ENCODE peak calls at places on chromosomes 4 and X, in six cellular contexts. One of them, this sample, is unnamed.

GRCh38 chr4:102809691-102810090 is 17.7 kb downstream of the UBE2D3 start:
- DNase-seq in A549: no peak
- DNase-seq in fibroblast of lung: peak; percentile 44
- DNase-seq in CD4-positive, alpha-beta T cell: no peak
- DNase-seq in tibial artery: no peak
- DNase-seq in cardiac muscle cell: no peak
- DNase-seq in this sample: no peak

GRCh38 chrX:71440401-71440800 is 74.2 kb downstream of the TAF1 start:
- DNase-seq in A549: no peak
- DNase-seq in fibroblast of lung: no peak
- DNase-seq in CD4-positive, alpha-beta T cell: no peak
- DNase-seq in tibial artery: no peak
- DNase-seq in cardiac muscle cell: no peak
- DNase-seq in this sample: no peak

GRCh38 chr4:105895609-105896460 is 564 bp downstream of the NPNT start:
- DNase-seq in A549: no peak
- DNase-seq in fibroblast of lung: peak; percentile 2
- DNase-seq in CD4-positive, alpha-beta T cell: no peak
- DNase-seq in tibial artery: peak; percentile 24
- DNase-seq in cardiac muscle cell: peak; percentile 3
- DNase-seq in this sample: peak; percentile 60

GRCh38 chr4:97952763-97953162 is 190.5 kb downstream of the STPG2 start:
- DNase-seq in A549: no peak
- DNase-seq in fibroblast of lung: no peak
- DNase-seq in CD4-positive, alpha-beta T cell: no peak
- DNase-seq in tibial artery: no peak
- DNase-seq in cardiac muscle cell: no peak
- DNase-seq in this sample: no peak

GRCh38 chr4:73244941-73245601 is 13.5 kb downstream of the ANKRD17 start:
- DNase-seq in A549: no peak
- DNase-seq in fibroblast of lung: no peak
- DNase-seq in CD4-positive, alpha-beta T cell: no peak
- DNase-seq in tibial artery: no peak
- DNase-seq in cardiac muscle cell: no peak
- DNase-seq in this sample: no peak

GRCh38 chrX:118724775-118725174 is 2.6 kb upstream of the IL13RA1 start:
- DNase-seq in A549: peak; percentile 45
- DNase-seq in fibroblast of lung: peak; percentile 42
- DNase-seq in CD4-positive, alpha-beta T cell: no peak
- DNase-seq in tibial artery: no peak
- DNase-seq in cardiac muscle cell: peak; percentile 55
- DNase-seq in this sample: no peak

GRCh38 chr4:153494562-153494961 is 28.4 kb downstream of the TMEM131L start:
- DNase-seq in A549: no peak
- DNase-seq in fibroblast of lung: no peak
- DNase-seq in CD4-positive, alpha-beta T cell: no peak
- DNase-seq in tibial artery: no peak
- DNase-seq in cardiac muscle cell: no peak
- DNase-seq in this sample: no peak

GRCh38 chrX:7054219-7055206 is 93.0 kb upstream of the STS start:
- DNase-seq in A549: no peak
- DNase-seq in fibroblast of lung: no peak
- DNase-seq in CD4-positive, alpha-beta T cell: no peak
- DNase-seq in tibial artery: no peak
- DNase-seq in cardiac muscle cell: no peak
- DNase-seq in this sample: no peak

GRCh38 chr4:8729408-8730149 is 137.0 kb downstream of the CPZ start:
- DNase-seq in A549: no peak
- DNase-seq in fibroblast of lung: no peak
- DNase-seq in CD4-positive, alpha-beta T cell: peak; percentile 29
- DNase-seq in tibial artery: no peak
- DNase-seq in cardiac muscle cell: no peak
- DNase-seq in this sample: no peak

GRCh38 chrX:78024349-78025108 is 55.1 kb upstream of the PGAM4 start:
- DNase-seq in A549: peak; percentile 33
- DNase-seq in fibroblast of lung: peak; percentile 14
- DNase-seq in CD4-positive, alpha-beta T cell: no peak
- DNase-seq in tibial artery: peak; percentile 20
- DNase-seq in cardiac muscle cell: peak; percentile 19
- DNase-seq in this sample: no peak

GRCh38 chr4:121053601-121054143 is 18.7 kb downstream of the NDNF start:
- DNase-seq in A549: no peak
- DNase-seq in fibroblast of lung: peak; percentile 64
- DNase-seq in CD4-positive, alpha-beta T cell: no peak
- DNase-seq in tibial artery: no peak
- DNase-seq in cardiac muscle cell: no peak
- DNase-seq in this sample: peak; percentile 40

GRCh38 chr4:74624351-74625151 is 169.8 kb downstream of the BTC start:
- DNase-seq in A549: peak; percentile 84
- DNase-seq in fibroblast of lung: peak; percentile 95
- DNase-seq in CD4-positive, alpha-beta T cell: no peak
- DNase-seq in tibial artery: no peak
- DNase-seq in cardiac muscle cell: peak; percentile 95
- DNase-seq in this sample: no peak

GRCh38 chr4:89196056-89196674 is 84.8 kb downstream of the TIGD2 start:
- DNase-seq in A549: peak; percentile 70
- DNase-seq in fibroblast of lung: no peak
- DNase-seq in CD4-positive, alpha-beta T cell: no peak
- DNase-seq in tibial artery: no peak
- DNase-seq in cardiac muscle cell: peak; percentile 38
- DNase-seq in this sample: no peak

GRCh38 chr4:41693629-41694028 is 54.9 kb downstream of the PHOX2B start:
- DNase-seq in A549: peak; percentile 45
- DNase-seq in fibroblast of lung: peak; percentile 17
- DNase-seq in CD4-positive, alpha-beta T cell: no peak
- DNase-seq in tibial artery: no peak
- DNase-seq in cardiac muscle cell: peak; percentile 51
- DNase-seq in this sample: no peak

GRCh38 chr4:135927651-135928050 is 1604.6 kb downstream of the PCDH18 start:
- DNase-seq in A549: peak; percentile 1
- DNase-seq in fibroblast of lung: peak; percentile 1
- DNase-seq in CD4-positive, alpha-beta T cell: no peak
- DNase-seq in tibial artery: no peak
- DNase-seq in cardiac muscle cell: no peak
- DNase-seq in this sample: no peak

GRCh38 chrX:13473666-13474516 is 95.5 kb upstream of the EGFL6 start:
- DNase-seq in A549: no peak
- DNase-seq in fibroblast of lung: peak; percentile 34
- DNase-seq in CD4-positive, alpha-beta T cell: peak; percentile 32
- DNase-seq in tibial artery: no peak
- DNase-seq in cardiac muscle cell: peak; percentile 45
- DNase-seq in this sample: no peak

GRCh38 chrX:18674417-18674787 is 2.5 kb upstream of the RS1 start:
- DNase-seq in A549: no peak
- DNase-seq in fibroblast of lung: no peak
- DNase-seq in CD4-positive, alpha-beta T cell: peak; percentile 37
- DNase-seq in tibial artery: peak; percentile 24
- DNase-seq in cardiac muscle cell: no peak
- DNase-seq in this sample: peak; percentile 32

GRCh38 chrX:130012683-130013082 is 30.2 kb downstream of the BCORL1 start:
- DNase-seq in A549: no peak
- DNase-seq in fibroblast of lung: no peak
- DNase-seq in CD4-positive, alpha-beta T cell: no peak
- DNase-seq in tibial artery: no peak
- DNase-seq in cardiac muscle cell: no peak
- DNase-seq in this sample: no peak

GRCh38 chrX:103536071-103536470 is 16.8 kb upstream of the RAB40A start:
- DNase-seq in A549: no peak
- DNase-seq in fibroblast of lung: peak; percentile 16
- DNase-seq in CD4-positive, alpha-beta T cell: no peak
- DNase-seq in tibial artery: no peak
- DNase-seq in cardiac muscle cell: peak; percentile 84
- DNase-seq in this sample: no peak

GRCh38 chr4:104210420-104210819 is 284.3 kb downstream of the CXXC4 start:
- DNase-seq in A549: no peak
- DNase-seq in fibroblast of lung: no peak
- DNase-seq in CD4-positive, alpha-beta T cell: no peak
- DNase-seq in tibial artery: no peak
- DNase-seq in cardiac muscle cell: no peak
- DNase-seq in this sample: no peak

GRCh38 chr4:147570616-147571015 is 46.6 kb upstream of the TMEM184C start:
- DNase-seq in A549: no peak
- DNase-seq in fibroblast of lung: peak; percentile 39
- DNase-seq in CD4-positive, alpha-beta T cell: no peak
- DNase-seq in tibial artery: no peak
- DNase-seq in cardiac muscle cell: peak; percentile 46
- DNase-seq in this sample: no peak
- TF ChIP-seq CTCF in A549: no peak
- TF ChIP-seq CTCF in fibroblast of lung: peak; percentile 33
- TF ChIP-seq CTCF in CD4-positive, alpha-beta T cell: no peak
- TF ChIP-seq CTCF in tibial artery: peak; percentile 19
- TF ChIP-seq CTCF in cardiac muscle cell: peak; percentile 12
- TF ChIP-seq CTCF in this sample: no peak

DNA sequence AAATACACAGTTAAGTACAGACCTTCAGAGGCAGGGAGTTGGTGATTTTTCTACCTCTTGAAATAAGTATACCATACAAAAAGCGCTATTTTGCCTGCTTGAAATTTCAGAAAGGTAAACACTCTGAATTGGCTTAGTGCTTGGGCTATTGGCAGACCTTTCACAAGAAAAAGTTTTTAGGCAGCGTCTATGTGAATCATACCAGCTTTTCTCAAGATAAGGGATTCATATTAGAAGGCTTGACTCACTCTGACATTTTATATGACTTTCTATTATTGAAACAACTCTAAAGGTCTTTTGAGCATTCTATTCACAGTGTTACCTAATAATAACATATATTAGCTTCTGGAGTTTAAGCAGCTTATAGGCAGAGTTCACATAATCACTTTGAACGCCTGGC is 286.4 kb upstream of the FAT1 start:
- DNase-seq in A549: no peak
- DNase-seq in fibroblast of lung: peak; percentile 43
- DNase-seq in CD4-positive, alpha-beta T cell: no peak
- DNase-seq in tibial artery: no peak
- DNase-seq in cardiac muscle cell: peak; percentile 17
- DNase-seq in this sample: no peak
- H3K9me3 ChIP-seq in A549: no peaks in the 10 kb centered on the region
- H3K9me3 ChIP-seq in fibroblast of lung: no peaks in the 10 kb centered on the region
- H3K9me3 ChIP-seq in CD4-positive, alpha-beta T cell: no peaks in the 10 kb centered on the region
- H3K9me3 ChIP-seq in tibial artery: no peaks in the 10 kb centered on the region
- H3K9me3 ChIP-seq in cardiac muscle cell: no peaks in the 10 kb centered on the region
- H3K9me3 ChIP-seq in this sample: no peaks in the 10 kb centered on the region

GRCh38 chrX:43953218-43953617 is 20.0 kb downstream of the NDP start:
- DNase-seq in A549: no peak
- DNase-seq in fibroblast of lung: peak; percentile 85
- DNase-seq in CD4-positive, alpha-beta T cell: no peak
- DNase-seq in tibial artery: no peak
- DNase-seq in cardiac muscle cell: no peak
- DNase-seq in this sample: no peak

GRCh38 chrX:43949669-43950068 is 23.5 kb downstream of the NDP start:
- DNase-seq in A549: peak; percentile 48
- DNase-seq in fibroblast of lung: no peak
- DNase-seq in CD4-positive, alpha-beta T cell: peak; percentile 35
- DNase-seq in tibial artery: no peak
- DNase-seq in cardiac muscle cell: no peak
- DNase-seq in this sample: peak; percentile 50
- TF ChIP-seq CTCF in A549: peak; percentile 44
- TF ChIP-seq CTCF in fibroblast of lung: peak; percentile 37
- TF ChIP-seq CTCF in CD4-positive, alpha-beta T cell: peak; percentile 31
- TF ChIP-seq CTCF in tibial artery: peak; percentile 39
- TF ChIP-seq CTCF in cardiac muscle cell: peak; percentile 32
- TF ChIP-seq CTCF in this sample: peak; percentile 29

GRCh38 chr4:151097759-151098158 is 1.7 kb upstream of the RPS3A start:
- DNase-seq in A549: no peak
- DNase-seq in fibroblast of lung: no peak
- DNase-seq in CD4-positive, alpha-beta T cell: no peak
- DNase-seq in tibial artery: no peak
- DNase-seq in cardiac muscle cell: no peak
- DNase-seq in this sample: no peak
- H3K9me3 ChIP-seq in A549: no peaks in the 10 kb centered on the region
- H3K9me3 ChIP-seq in fibroblast of lung: no peaks in the 10 kb centered on the region
- H3K9me3 ChIP-seq in CD4-positive, alpha-beta T cell: no peaks in the 10 kb centered on the region
- H3K9me3 ChIP-seq in tibial artery: no peaks in the 10 kb centered on the region
- H3K9me3 ChIP-seq in cardiac muscle cell: no peaks in the 10 kb centered on the region
- H3K9me3 ChIP-seq in this sample: no peaks in the 10 kb centered on the region

GRCh38 chrX:10633722-10634121 is 13.3 kb upstream of the MID1 start:
- DNase-seq in A549: peak; percentile 90
- DNase-seq in fibroblast of lung: peak; percentile 94
- DNase-seq in CD4-positive, alpha-beta T cell: no peak
- DNase-seq in tibial artery: peak; percentile 69
- DNase-seq in cardiac muscle cell: peak; percentile 78
- DNase-seq in this sample: no peak

GRCh38 chrX:10631416-10632145 is 11.2 kb upstream of the MID1 start:
- DNase-seq in A549: no peak
- DNase-seq in fibroblast of lung: no peak
- DNase-seq in CD4-positive, alpha-beta T cell: no peak
- DNase-seq in tibial artery: no peak
- DNase-seq in cardiac muscle cell: no peak
- DNase-seq in this sample: no peak

GRCh38 chrX:10636851-10637250 is 16.5 kb upstream of the MID1 start:
- DNase-seq in A549: no peak
- DNase-seq in fibroblast of lung: no peak
- DNase-seq in CD4-positive, alpha-beta T cell: no peak
- DNase-seq in tibial artery: no peak
- DNase-seq in cardiac muscle cell: no peak
- DNase-seq in this sample: no peak

GRCh38 chrX:10634681-10635161 is 14.3 kb upstream of the MID1 start:
- DNase-seq in A549: peak; percentile 85
- DNase-seq in fibroblast of lung: peak; percentile 95
- DNase-seq in CD4-positive, alpha-beta T cell: no peak
- DNase-seq in tibial artery: no peak
- DNase-seq in cardiac muscle cell: peak; percentile 59
- DNase-seq in this sample: no peak

GRCh38 chrX:10636337-10636736 is 16.0 kb upstream of the MID1 start:
- DNase-seq in A549: peak; percentile 81
- DNase-seq in fibroblast of lung: peak; percentile 55
- DNase-seq in CD4-positive, alpha-beta T cell: no peak
- DNase-seq in tibial artery: peak; percentile 23
- DNase-seq in cardiac muscle cell: peak; percentile 78
- DNase-seq in this sample: no peak
- TF ChIP-seq CTCF in A549: peak; percentile 90
- TF ChIP-seq CTCF in fibroblast of lung: peak; percentile 72
- TF ChIP-seq CTCF in CD4-positive, alpha-beta T cell: no peak
- TF ChIP-seq CTCF in tibial artery: peak; percentile 42
- TF ChIP-seq CTCF in cardiac muscle cell: peak; percentile 72
- TF ChIP-seq CTCF in this sample: peak; percentile 23

DNA sequence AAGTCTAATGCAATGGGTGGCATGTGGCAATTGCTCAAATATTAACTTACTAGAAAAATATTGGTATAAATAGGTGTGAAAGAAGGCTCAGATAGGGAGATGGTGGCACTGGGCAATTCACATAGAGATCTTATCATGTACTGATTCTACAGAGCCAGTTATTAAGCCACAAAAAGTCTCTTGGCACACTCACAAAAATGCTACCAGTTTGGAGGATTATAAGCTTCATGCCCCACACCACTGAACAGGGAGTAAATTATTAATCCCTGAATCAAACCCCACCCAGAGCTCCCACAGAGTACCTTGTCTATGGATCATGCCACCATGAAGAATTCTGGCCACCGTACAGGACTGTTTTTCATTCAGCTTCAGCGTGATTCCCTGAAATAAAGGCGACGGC is 13.8 kb downstream of the MPP1 start:
- DNase-seq in A549: no peak
- DNase-seq in fibroblast of lung: no peak
- DNase-seq in CD4-positive, alpha-beta T cell: no peak
- DNase-seq in tibial artery: no peak
- DNase-seq in cardiac muscle cell: no peak
- DNase-seq in this sample: no peak
- H3K9me3 ChIP-seq in A549: no peaks in the 10 kb centered on the region
- H3K9me3 ChIP-seq in fibroblast of lung: no peaks in the 10 kb centered on the region
- H3K9me3 ChIP-seq in CD4-positive, alpha-beta T cell: no peaks in the 10 kb centered on the region
- H3K9me3 ChIP-seq in tibial artery: no peaks in the 10 kb centered on the region
- H3K9me3 ChIP-seq in cardiac muscle cell: no peaks in the 10 kb centered on the region
- H3K9me3 ChIP-seq in this sample: no peaks in the 10 kb centered on the region